ENCODE peak calls at places on chromosomes 11 and 22, in four cellular contexts. Z, M, X and N are unnamed samples.

GRCh38 chr22:20238567-20239062 is 29.5 kb downstream of the RTN4R start:
- DNase-seq in Z (no peak), M (no peak), X (peak), N (peak)

GRCh38 chr22:46763051-46763705 is 728 bp downstream of the TBC1D22A start:
- DNase-seq in Z (no peak), M (no peak), X (peak), N (peak)

GRCh38 chr11:72232260-72233055 is 7.9 kb downstream of the INPPL1 start:
- DNase-seq in Z (no peak), M (no peak), X (no peak), N (no peak)

GRCh38 chr11:47057374-47057773 is 119.3 kb downstream of the ARFGAP2 start:
- DNase-seq in Z (no peak), M (no peak), X (no peak), N (no peak)

GRCh38 chr22:24768537-24769374 is 5.8 kb downstream of the PIWIL3 start:
- DNase-seq in Z (no peak), M (peak), X (peak), N (peak)

GRCh38 chr11:706957-707816 is 1.2 kb downstream of the EPS8L2 start:
- DNase-seq in Z (no peak), M (no peak), X (no peak), N (no peak)

GRCh38 chr11:46120361-46120710 is 918 bp downstream of the PHF21A start:
- DNase-seq in Z (no peak), M (no peak), X (no peak), N (peak)

GRCh38 chr11:103940542-103940941 is 95.9 kb upstream of the DDI1 start:
- DNase-seq in Z (no peak), M (peak), X (no peak), N (no peak)

GRCh38 chr11:103055174-103055890 is 36.6 kb downstream of the DCUN1D5 start:
- DNase-seq in Z (no peak), M (peak), X (no peak), N (no peak)

GRCh38 chr11:70545626-70545945 is 147.3 kb downstream of the CTTN start:
- DNase-seq in Z (no peak), M (no peak), X (no peak), N (no peak)

GRCh38 chr11:6251120-6251733 is 8.4 kb upstream of the CCKBR start:
- DNase-seq in Z (peak), M (peak), X (peak), N (peak)

GRCh38 chr11:117554601-117555333 is 227.1 kb downstream of the CEP164 start:
- DNase-seq in Z (no peak), M (no peak), X (no peak), N (no peak)

GRCh38 chr11:36609383-36609782 is 11.3 kb upstream of the RAG2 start:
- DNase-seq in Z (no peak), M (no peak), X (no peak), N (no peak)

GRCh38 chr11:14308114-14308896 is 50.7 kb downstream of the RRAS2 start:
- DNase-seq in Z (no peak), M (peak), X (peak), N (no peak)

GRCh38 chr22:30869996-30870395 is 98.6 kb downstream of the MORC2 start:
- DNase-seq in Z (no peak), M (no peak), X (no peak), N (no peak)

GRCh38 chr11:59616396-59616982 is 915 bp upstream of the OSBP start:
- DNase-seq in Z (no peak), M (no peak), X (no peak), N (no peak)

GRCh38 chr11:47918882-47919495 is 61.4 kb upstream of the PTPRJ start:
- DNase-seq in Z (no peak), M (peak), X (no peak), N (no peak)

GRCh38 chr22:39021552-39022250 is 774 bp downstream of the APOBEC3D start:
- DNase-seq in Z (no peak), M (no peak), X (no peak), N (no peak)

GRCh38 chr22:50010676-50011446 is 1.7 kb downstream of the IL17REL start:
- DNase-seq in Z (no peak), M (no peak), X (peak), N (peak)

GRCh38 chr11:19079643-19080440 is 19.3 kb upstream of the MRGPRX2 start:
- DNase-seq in Z (peak), M (peak), X (no peak), N (no peak)

GRCh38 chr11:86460461-86461404 is 86.0 kb downstream of the CCDC81 start:
- DNase-seq in Z (no peak), M (no peak), X (no peak), N (no peak)

DNA sequence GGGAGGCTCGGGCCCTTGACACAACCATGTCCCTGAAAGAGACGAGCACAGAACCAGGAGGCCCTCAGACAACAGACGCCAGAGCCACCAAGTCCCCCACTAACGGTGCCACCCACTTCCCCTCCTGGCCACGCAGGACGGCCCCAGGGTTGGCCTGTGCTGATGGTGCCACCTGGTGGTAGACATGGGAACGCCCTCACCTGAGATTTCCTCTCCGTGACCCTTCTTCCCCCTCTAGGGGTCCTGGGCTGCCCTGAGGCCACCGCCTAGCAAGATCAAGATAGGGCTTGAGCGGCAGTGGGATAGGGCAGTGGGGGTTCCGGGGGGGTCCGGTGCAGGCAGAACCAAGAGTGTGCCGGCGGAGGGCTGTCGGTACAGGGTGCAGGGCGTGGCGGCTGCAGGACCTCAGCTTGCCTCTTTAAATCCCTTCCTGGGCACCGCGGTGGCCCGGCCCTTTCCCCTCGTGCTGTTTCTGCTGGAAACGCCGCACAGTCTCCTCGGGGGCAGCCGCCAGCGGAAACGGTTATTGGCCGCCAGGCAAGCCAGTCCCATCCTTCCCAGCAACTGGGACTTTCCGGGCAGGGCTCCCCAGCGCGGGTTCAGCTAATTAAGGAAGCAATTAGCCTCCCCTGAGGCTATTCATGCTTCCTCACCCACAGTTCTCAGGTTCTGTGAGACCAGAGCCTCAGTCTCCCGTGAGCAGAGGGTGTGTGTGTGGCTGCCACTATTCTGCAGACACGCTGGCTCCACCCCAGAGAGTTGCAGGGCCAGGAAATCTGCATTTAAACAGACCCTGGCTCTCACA is 5.5 kb upstream of the NFAM1 start:
- DNase-seq in Z (no peak), M (peak), X (peak), N (peak)
- TF ChIP-seq CTCF in Z (peak), M (peak), X (peak), N (peak)

DNA sequence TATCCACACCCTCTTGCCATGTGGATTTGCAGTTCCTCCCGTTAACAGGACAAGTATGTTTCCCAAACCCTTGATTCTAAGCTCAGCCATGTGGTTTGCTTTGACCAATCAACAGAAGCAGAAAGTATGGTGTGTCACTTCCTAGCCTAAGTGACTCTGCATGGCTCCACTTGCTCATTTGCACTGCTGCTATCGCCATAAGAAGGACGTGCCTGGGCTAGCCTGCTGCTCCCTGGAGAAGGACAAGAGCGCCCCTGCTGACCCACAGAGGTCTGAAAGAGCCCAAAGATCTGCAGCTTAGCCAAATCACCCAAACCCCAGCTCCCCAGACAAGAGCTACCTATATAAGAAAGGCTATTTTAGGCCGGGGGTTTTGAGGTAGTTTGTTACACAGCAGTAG is 18.0 kb downstream of the TBRG1 start:
- DNase-seq in Z (no peak), M (no peak), X (no peak), N (no peak)
- TF ChIP-seq CTCF in Z (no peak), M (no peak), X (no peak), N (no peak)

GRCh38 chr11:65117206-65118096 is at the start of gene ZNHIT2:
- DNase-seq in Z (peak), M (peak), X (peak), N (peak)

GRCh38 chr11:65116370-65117205 is 913 bp downstream of the ZNHIT2 start:
- DNase-seq in Z (no peak), M (peak), X (peak), N (peak)

GRCh38 chr11:65120831-65121230 is 1.1 kb downstream of the FAU start:
- DNase-seq in Z (no peak), M (no peak), X (no peak), N (no peak)

GRCh38 chr11:65119670-65119995 is 2.1 kb upstream of the ZNHIT2 start:
- DNase-seq in Z (no peak), M (no peak), X (no peak), N (no peak)

DNA sequence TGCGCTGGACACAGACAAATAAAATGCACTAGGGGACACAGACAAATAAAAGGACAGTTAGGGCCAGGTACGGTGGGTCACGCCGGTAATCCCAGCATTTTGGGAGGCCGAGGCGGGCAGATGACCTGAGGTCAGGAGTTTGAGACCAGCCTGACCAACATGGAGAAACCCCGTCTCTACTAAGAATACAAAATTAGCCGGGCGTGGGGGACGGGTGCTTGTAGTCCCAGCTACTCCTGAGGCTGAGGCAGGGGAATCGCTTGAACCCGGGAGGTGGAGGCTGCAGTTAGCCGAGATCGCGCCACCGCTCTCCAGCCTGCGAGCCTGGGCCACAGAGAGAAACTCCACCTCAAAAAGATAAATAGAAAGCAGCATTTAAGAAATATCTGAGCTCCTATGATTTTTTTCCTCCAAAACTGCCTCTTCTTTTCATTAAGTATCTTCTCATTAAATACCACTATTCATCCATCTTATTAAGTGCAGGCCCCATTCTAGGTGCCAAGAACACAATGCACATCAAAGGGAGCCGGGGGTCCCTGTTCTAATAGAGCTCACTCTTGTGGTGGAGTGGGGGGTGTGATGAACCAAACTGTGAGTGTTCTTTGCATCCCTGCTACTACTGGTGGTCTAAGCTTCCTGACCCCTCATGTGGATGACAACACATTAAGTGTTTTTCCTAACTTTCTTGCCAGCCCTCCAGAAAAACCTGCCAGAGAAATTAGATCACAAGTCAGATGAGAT is 766 bp upstream of the ZNHIT2 start:
- DNase-seq in Z (no peak), M (no peak), X (no peak), N (no peak)
- TF ChIP-seq CTCF in Z (no peak), M (peak), X (no peak), N (peak)

DNA sequence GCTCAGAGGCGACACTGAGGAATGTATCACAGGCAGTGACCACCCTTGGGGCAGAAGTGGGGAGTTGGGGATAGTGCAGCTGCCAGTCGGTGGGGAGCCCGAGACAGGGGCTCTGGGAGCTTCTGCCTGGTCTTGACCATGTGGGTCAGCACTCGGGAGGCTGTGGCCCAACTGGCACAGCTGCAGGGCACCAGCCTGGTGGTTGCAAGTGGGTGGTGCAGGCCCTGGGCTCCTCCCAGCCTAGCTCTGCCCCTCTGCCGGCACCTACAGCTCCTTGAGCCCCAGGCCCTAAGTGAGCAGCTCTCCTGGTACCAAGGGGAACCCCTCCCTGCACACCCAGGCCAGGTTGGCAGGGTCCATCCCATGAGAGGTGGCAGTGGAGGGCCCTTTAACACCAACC is 12.6 kb upstream of the RASL10A start:
- DNase-seq in Z (no peak), M (no peak), X (no peak), N (no peak)
- TF ChIP-seq CTCF in Z (no peak), M (peak), X (no peak), N (peak)

GRCh38 chr11:22173532-22173931 is 19.4 kb upstream of the ANO5 start:
- DNase-seq in Z (no peak), M (no peak), X (no peak), N (no peak)

GRCh38 chr11:22165087-22165486 is 27.8 kb upstream of the ANO5 start:
- DNase-seq in Z (no peak), M (no peak), X (no peak), N (no peak)

GRCh38 chr11:22165799-22166548 is 26.9 kb upstream of the ANO5 start:
- DNase-seq in Z (no peak), M (no peak), X (no peak), N (no peak)

GRCh38 chr11:22169833-22170232 is 23.1 kb upstream of the ANO5 start:
- DNase-seq in Z (no peak), M (no peak), X (no peak), N (no peak)
- TF ChIP-seq CTCF in Z (no peak), M (peak), X (no peak), N (peak)